ENCODE peak calls at places on chromosome 4, in four cellular contexts. O is mammary epithelial cell; D is RWPE1; A is CD8-positive, alpha-beta T cell. T is an unnamed sample.

GRCh38 chr4:36128689-36129088 is 115.6 kb downstream of the ARAP2 start:
- DNase-seq in A (no peak), O (no peak), D (no peak), T (no peak)

GRCh38 chr4:140995058-140995457 is 138.2 kb downstream of the RNF150 start:
- DNase-seq in A (no peak), O (no peak), D (no peak), T (no peak)

GRCh38 chr4:183797041-183797444 is 108.1 kb upstream of the STOX2 start:
- DNase-seq in D (peak), O (peak), A (no peak), T (no peak)

GRCh38 chr4:10458190-10458589 is 964 bp upstream of the ZNF518B start:
- DNase-seq in A (no peak), D (no peak), O (no peak), T (peak)

GRCh38 chr4:143700060-143700419 is 435 bp downstream of the FREM3 start:
- DNase-seq in O (peak), A (no peak), D (no peak), T (no peak)

GRCh38 chr4:140861359-140862181 is 105.4 kb upstream of the TBC1D9 start:
- DNase-seq in O (peak), A (no peak), D (peak), T (peak)

GRCh38 chr4:183657564-183657963 is 1.4 kb downstream of the RWDD4 start:
- DNase-seq in A (no peak), D (no peak), O (peak), T (no peak)

GRCh38 chr4:181855307-181855706 is 387.9 kb upstream of the TENM3 start:
- DNase-seq in D (no peak), O (peak), A (no peak), T (peak)

GRCh38 chr4:38069271-38069760 is 109.1 kb downstream of the PTTG2 start:
- DNase-seq in A (no peak), O (peak), D (peak), T (peak)

GRCh38 chr4:182642831-182643230 is 274.4 kb downstream of the DCTD start:
- DNase-seq in D (peak), A (no peak), O (no peak), T (no peak)

GRCh38 chr4:127446309-127446708 is 186.4 kb upstream of the INTU start:
- DNase-seq in A (no peak), O (no peak), D (no peak), T (no peak)

GRCh38 chr4:76892601-76893000 is 5.3 kb downstream of the SOWAHB start:
- DNase-seq in D (peak), O (peak), A (no peak), T (peak)

GRCh38 chr4:52312722-52313121 is 261.6 kb downstream of the SPATA18 start:
- DNase-seq in A (no peak), D (peak), O (peak), T (peak)

GRCh38 chr4:139300431-139301142 is 718 bp upstream of the NAA15 start:
- DNase-seq in D (peak), A (no peak), O (peak), T (no peak)

GRCh38 chr4:185395255-185395955 is at the start of gene LRP2BP:
- DNase-seq in D (no peak), O (peak), A (no peak), T (no peak)

GRCh38 chr4:53233396-53233795 is 132.5 kb downstream of the SCFD2 start:
- DNase-seq in D (no peak), O (no peak), A (no peak), T (no peak)

GRCh38 chr4:70787496-70787895 is 52.2 kb downstream of the GRSF1 start:
- DNase-seq in O (no peak), D (no peak), A (no peak), T (no peak)

GRCh38 chr4:114807759-114808404 is 209.3 kb downstream of the UGT8 start:
- DNase-seq in O (peak), D (peak), A (no peak), T (no peak)

GRCh38 chr4:182874158-182874855 is 42.9 kb downstream of the DCTD start:
- DNase-seq in O (no peak), D (no peak), A (no peak), T (no peak)

GRCh38 chr4:109052699-109053656 is 249.5 kb downstream of the COL25A1 start:
- DNase-seq in A (no peak), O (no peak), D (no peak), T (no peak)

GRCh38 chr4:15493411-15493810 is 23.7 kb downstream of the CC2D2A start:
- DNase-seq in A (no peak), O (no peak), D (no peak), T (no peak)

GRCh38 chr4:123671633-123672404 is 275.2 kb downstream of the SPRY1 start:
- DNase-seq in A (no peak), O (no peak), D (no peak), T (no peak)

GRCh38 chr4:174255790-174256189 is 27.7 kb downstream of the FBXO8 start:
- DNase-seq in D (no peak), A (no peak), O (no peak), T (no peak)

GRCh38 chr4:111631157-111631999 is 513.9 kb upstream of the FAM241A start:
- DNase-seq in D (no peak), A (no peak), O (no peak), T (no peak)

GRCh38 chr4:120921456-120922389 is 803 bp downstream of the PRDM5 start:
- DNase-seq in D (peak), A (no peak), O (peak), T (peak)

GRCh38 chr4:95219109-95219508 is 329.7 kb downstream of the UNC5C start:
- DNase-seq in D (no peak), O (no peak), A (no peak), T (no peak)

GRCh38 chr4:17367201-17367600 is 144.7 kb downstream of the QDPR start:
- DNase-seq in D (no peak), O (no peak), A (no peak), T (no peak)

GRCh38 chr4:177228599-177228998 is 81.1 kb upstream of the NEIL3 start:
- DNase-seq in D (no peak), O (no peak), A (no peak), T (no peak)

GRCh38 chr4:184732126-184732525 is 1.8 kb downstream of the CENPU start:
- DNase-seq in A (no peak), O (peak), D (peak), T (peak)

GRCh38 chr4:2087170-2087569 is 28.0 kb downstream of the NAT8L start:
- DNase-seq in O (no peak), A (no peak), D (no peak), T (peak)

GRCh38 chr4:21826071-21826470 is 122.5 kb downstream of the KCNIP4 start:
- DNase-seq in O (no peak), D (no peak), A (no peak), T (no peak)

GRCh38 chr4:87053802-87054767 is 119.3 kb downstream of the AFF1 start:
- DNase-seq in D (no peak), O (no peak), A (no peak), T (no peak)

GRCh38 chr4:85147481-85148076 is 181.1 kb upstream of the WDFY3 start:
- DNase-seq in O (peak), D (peak), A (no peak), T (peak)

GRCh38 chr4:173794662-173795061 is 264.6 kb upstream of the HAND2 start:
- DNase-seq in O (no peak), A (no peak), D (no peak), T (no peak)

GRCh38 chr4:144902614-144903013 is 195.4 kb downstream of the ANAPC10 start:
- DNase-seq in D (no peak), A (no peak), O (no peak), T (no peak)

GRCh38 chr4:88212253-88212561 is 53.8 kb upstream of the ABCG2 start:
- DNase-seq in O (no peak), D (no peak), A (no peak), T (no peak)

DNA sequence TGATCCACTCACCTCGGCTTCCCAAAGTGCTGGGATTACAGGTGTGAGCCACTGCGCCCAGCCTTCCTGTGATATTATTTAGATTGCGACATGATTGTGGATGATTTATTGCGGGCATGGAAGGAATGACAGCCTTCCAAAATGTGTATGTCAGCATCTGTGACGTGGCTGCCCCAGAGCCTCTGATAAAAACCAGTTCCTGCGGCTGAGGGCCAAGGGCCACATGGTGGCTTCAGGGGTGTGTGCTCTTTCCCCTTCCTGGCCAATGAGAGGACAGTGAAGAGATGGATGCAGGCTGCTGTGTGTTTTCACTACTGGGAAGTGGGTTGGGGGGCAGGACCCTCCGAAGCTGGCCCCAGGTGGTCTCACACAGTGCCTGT is 57.4 kb upstream of the HGFAC start:
- DNase-seq in A (no peak), O (peak), D (peak), T (peak)
- H3K27ac ChIP-seq in A (no peak), O (peak), D (peak), T (no peak)

GRCh38 chr4:113294910-113295309 is 245.5 kb downstream of the ANK2 start:
- DNase-seq in O (no peak), A (no peak), D (no peak), T (no peak)
- TF ChIP-seq CTCF in O (no peak), A (no peak), D (peak), T (peak)

DNA sequence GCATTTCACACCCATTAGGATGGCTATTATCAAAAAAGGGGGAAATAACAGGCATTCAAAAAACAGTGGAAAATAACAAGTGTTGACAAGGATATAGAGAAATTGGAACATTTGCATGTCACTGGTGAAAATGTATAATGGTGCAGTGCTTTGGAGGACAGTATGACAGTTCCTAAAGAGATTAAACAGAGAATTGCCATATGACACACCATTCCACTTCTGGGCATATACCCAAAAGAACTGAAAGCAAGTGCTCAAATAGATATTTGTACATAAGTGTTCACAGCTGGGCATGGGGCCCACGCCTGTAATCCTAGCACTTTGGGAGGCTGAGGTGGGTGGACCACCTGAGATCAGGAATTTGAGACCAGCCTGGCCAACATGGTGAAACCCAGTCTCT is 348.1 kb downstream of the NR3C2 start:
- DNase-seq in O (no peak), D (no peak), A (no peak), T (no peak)
- H3K27ac ChIP-seq in O (no peak), D (no peak), A (no peak), T (no peak)

GRCh38 chr4:26820346-26820745 is 40.3 kb upstream of the STIM2 start:
- DNase-seq in A (no peak), O (no peak), D (no peak), T (no peak)

GRCh38 chr4:26819478-26819877 is 41.2 kb upstream of the STIM2 start:
- DNase-seq in D (no peak), O (no peak), A (no peak), T (no peak)

GRCh38 chr4:26823583-26823982 is 37.1 kb upstream of the STIM2 start:
- DNase-seq in A (no peak), D (no peak), O (no peak), T (no peak)

GRCh38 chr4:26822546-26822945 is 38.1 kb upstream of the STIM2 start:
- DNase-seq in A (no peak), D (no peak), O (no peak), T (no peak)

DNA sequence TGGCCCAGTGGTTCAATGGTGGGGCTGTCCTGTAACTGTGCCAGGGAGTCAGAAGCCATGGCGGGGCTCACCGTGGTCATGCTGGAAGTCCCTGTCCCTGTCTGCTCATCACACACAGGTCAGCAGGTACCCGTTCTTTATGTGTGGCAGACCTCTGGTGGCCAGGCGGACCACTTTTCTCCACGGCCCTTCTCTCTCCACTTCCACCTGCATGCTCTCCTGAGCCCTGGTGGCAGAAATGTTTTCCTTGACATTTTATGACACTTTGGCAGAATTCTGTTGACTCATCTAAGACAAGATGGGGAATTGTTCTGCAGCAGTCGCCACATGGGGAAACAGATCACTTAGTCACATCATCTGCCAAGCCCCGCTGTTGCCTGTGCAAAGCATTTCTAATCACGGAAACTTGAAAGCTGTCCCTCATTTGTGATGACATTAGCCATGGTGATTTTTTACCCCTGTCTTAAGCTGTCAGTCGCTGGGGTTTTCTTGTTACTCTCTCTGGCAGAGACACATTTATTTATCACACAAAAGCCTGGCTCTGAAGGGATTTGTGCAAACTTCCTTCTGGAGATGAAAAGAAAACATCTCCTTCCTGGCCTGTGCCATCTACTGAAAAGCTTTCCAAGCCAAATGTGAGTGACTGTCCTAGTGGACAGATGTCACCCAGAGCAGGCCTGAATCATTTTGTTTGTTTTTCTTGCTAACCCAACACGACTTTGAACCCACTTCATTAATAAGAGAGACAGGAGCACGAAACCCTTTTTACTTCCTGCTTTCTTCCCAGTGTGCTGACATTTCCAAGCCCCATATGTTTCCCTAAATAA is 38.8 kb upstream of the STIM2 start:
- DNase-seq in O (no peak), D (no peak), A (no peak), T (no peak)
- TF ChIP-seq CTCF in O (no peak), D (no peak), A (no peak), T (no peak)

DNA sequence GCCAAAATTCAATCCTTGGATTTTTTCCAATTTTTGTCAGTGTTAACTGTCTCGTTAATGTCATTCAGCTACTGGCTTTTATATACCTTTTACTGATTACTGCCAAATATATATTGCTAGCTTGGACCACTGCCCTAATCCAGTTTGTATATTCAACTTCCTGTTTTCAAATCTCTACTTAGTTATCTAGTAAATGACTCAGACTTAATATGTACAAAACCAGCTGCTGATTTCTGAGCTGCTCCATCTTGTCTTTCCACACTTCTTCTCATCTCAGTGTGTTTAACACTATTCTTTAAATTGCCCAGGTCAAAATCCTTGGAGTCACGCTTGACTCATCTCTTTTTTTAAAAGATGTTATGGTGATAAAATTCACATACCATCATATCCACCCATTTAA is 1196.7 kb downstream of the RAPGEF2 start:
- DNase-seq in O (peak), D (no peak), A (no peak), T (peak)
- H3K27ac ChIP-seq in O (no peak), D (no peak), A (no peak), T (no peak)

DNA sequence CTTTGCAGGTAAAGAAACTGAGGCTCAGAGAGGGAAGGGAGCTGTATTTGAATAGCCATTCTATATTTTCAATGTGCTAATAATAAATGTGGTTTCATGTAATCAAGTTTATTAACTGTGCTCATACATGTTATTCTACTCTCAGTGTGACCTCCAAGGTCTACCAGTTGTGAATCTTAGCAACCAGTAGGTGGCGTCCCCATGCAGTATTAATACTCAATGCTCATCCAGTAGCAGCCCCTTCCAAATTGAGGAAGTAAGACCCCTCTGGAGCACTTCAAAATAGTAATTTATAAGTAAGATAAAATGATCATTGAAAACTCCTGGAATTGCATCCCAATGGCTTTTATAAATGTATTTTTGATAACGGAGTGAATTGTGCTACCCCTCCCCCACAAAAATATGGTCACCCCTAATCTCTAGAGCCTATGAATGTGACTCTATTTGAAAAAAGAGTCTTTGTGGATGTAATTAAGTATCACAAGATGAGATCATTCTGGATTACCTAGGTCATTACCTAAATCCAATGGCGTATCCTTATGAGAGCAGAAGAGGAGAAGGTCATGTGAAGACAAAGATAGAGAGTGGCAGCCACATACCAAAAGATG is 20.4 kb upstream of the SEPSECS start:
- DNase-seq in O (peak), D (peak), A (no peak), T (no peak)
- TF ChIP-seq CTCF in O (peak), D (peak), A (peak), T (peak)

DNA sequence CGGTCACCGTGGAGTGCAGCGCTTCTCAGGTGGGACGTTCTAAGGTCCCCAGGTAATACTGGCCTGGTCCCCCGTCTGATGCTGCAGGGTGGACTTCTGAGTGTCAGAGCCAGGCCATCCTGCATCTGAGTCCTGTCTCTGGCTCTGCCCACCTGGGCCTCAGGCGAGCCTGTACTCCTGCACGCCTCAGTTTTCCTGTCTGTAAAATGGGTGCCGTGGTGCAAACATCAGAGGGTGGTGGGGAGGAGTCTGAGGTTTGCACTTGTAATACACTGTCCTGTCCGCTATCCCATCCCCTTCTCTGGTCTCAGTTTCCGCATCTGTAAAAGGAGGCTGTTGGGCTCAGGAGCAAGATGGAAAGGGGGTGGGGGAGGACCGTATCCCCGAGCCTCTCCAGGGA is 41.3 kb downstream of the SORCS2 start:
- DNase-seq in A (no peak), D (no peak), O (no peak), T (no peak)
- H3K27ac ChIP-seq in A (no peak), D (no peak), O (no peak), T (no peak)

DNA sequence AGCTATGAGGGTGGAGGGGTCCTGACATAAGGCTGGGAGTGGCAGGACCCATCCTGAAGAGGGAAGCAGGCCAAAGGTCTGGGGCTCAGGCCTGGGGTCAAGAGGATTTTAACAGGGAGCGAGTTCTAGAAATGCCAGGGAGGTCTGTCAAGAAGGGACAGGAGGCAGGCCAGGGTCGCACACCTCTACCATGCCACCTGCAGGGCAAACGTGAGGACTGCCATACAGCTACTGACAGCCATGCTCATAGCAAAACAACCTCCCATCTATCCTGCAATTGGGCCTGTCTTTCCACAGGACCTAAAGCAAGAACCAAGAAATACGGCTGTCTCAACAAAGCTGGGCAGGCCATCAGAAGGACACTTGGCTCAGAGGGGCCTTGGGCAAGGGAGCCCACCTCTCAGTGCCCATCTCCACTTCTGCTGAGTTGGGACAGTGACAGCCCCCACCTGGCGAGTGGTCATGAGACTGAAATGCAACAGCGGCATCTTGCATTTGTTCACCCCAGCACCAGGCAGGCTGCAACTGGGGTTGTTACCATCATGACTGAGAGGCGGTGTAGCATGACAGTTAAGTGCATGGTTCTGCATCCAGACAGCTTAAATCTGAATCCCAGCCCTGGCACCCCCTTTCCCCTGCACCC is 92.7 kb downstream of the WFS1 start:
- DNase-seq in D (no peak), A (no peak), O (no peak), T (no peak)
- TF ChIP-seq CTCF in D (no peak), A (no peak), O (no peak), T (no peak)

T was measured in foreskin keratinocyte.